ENCODE peak calls at places on chromosome 1, in four cellular contexts. S, O, C and J are unnamed samples.

GRCh38 chr1:170776147-170776734 is 112.3 kb downstream of the PRRX1 start:
- DNase-seq in O (no peak), S (no peak), C (no peak), J (no peak)

GRCh38 chr1:234613992-234614584 is 4.1 kb upstream of the IRF2BP2 start:
- DNase-seq in O (no peak), C (no peak), S (no peak), J (no peak)

GRCh38 chr1:62688687-62689085 is 500 bp upstream of the DOCK7 start:
- DNase-seq in O (no peak), S (no peak), C (no peak), J (no peak)

GRCh38 chr1:171434717-171435346 is 50.5 kb upstream of the PRRC2C start:
- DNase-seq in C (no peak), S (no peak), O (peak; percentile 63), J (no peak)

GRCh38 chr1:224623310-224623714 is 7.2 kb downstream of the CNIH3 start:
- DNase-seq in O (no peak), S (no peak), C (no peak), J (no peak)

GRCh38 chr1:206117151-206117948 is at the start of gene AVPR1B:
- DNase-seq in C (no peak), S (no peak), O (no peak), J (peak; percentile 77)

GRCh38 chr1:2199042-2199810 is 4.7 kb upstream of the FAAP20 start:
- DNase-seq in O (peak; percentile 49), S (peak; percentile 91), C (no peak), J (no peak)

GRCh38 chr1:9615316-9616063 is 26.8 kb downstream of the TMEM201 start:
- DNase-seq in O (peak; percentile 13), C (peak; percentile 70), S (peak; percentile 48), J (no peak)

GRCh38 chr1:7228252-7228961 is 443.2 kb downstream of the CAMTA1 start:
- DNase-seq in O (no peak), S (no peak), C (no peak), J (peak; percentile 77)

GRCh38 chr1:67211589-67212563 is 45.6 kb downstream of the IL23R start:
- DNase-seq in S (no peak), C (peak; percentile 56), O (no peak), J (no peak)

GRCh38 chr1:87045757-87046422 is 131.5 kb downstream of the HS2ST1 start:
- DNase-seq in S (no peak), C (peak; percentile 48), O (no peak), J (no peak)

GRCh38 chr1:205456383-205456867 is 580 bp upstream of the BLACAT1 start:
- DNase-seq in C (no peak), S (no peak), O (no peak), J (no peak)

GRCh38 chr1:6083385-6083784 is 37.7 kb downstream of the KCNAB2 start:
- DNase-seq in O (no peak), S (no peak), C (no peak), J (no peak)
- H3K27ac ChIP-seq in O (no peak overlapping the region), S (no peak overlapping the region), C (no peak overlapping the region), J (peak overlapping the region; percentile 79)

DNA sequence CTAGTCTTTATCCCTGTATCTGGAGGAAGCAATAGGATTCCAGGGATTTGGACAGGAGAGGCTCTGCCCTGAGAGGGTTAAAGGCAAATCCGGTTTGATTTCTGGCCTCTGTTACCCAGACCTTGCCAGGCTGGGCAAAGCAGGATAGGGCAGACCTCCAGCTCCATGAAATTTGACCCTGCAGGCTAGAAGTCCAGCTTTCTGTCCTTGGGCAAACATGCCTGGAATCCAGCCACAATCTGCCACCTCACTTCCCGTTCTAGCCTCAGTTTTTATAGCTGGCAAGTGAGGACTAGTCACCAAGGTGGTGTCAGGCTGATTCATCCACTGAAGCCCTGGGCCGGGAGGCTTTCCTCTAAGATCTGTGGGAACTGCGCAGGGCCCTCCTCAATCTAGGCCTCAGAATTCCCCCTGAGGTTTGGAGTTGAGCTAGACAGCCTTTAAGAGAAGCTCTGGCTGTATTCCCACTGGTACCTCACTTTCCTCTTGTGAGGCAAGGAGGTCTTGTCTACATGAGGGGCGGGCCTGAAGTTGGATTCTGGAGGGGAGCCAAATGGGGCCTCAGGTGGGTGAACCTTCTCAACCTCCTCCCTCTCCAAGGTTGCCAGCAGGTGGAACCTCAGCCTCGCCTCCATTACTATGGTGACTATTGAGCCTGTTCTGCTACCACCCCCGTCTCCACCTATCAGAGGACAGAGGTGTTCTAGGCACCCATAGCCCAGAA is 7.0 kb upstream of the P3R3URF start:
- DNase-seq in C (no peak), S (peak; percentile 75), O (peak; percentile 63), J (no peak)
- H3K27ac ChIP-seq in C (no peak overlapping the region), S (peak overlapping the region; percentile 82), O (peak overlapping the region; percentile 90), J (peak overlapping the region; percentile 78)

GRCh38 chr1:20711285-20712209 is 6.3 kb downstream of the KIF17 start:
- DNase-seq in O (no peak), C (no peak), S (no peak), J (no peak)

GRCh38 chr1:20708891-20709290 is 8.9 kb downstream of the KIF17 start:
- DNase-seq in S (no peak), O (no peak), C (no peak), J (no peak)

GRCh38 chr1:20712210-20712577 is 5.6 kb downstream of the KIF17 start:
- DNase-seq in O (no peak), S (no peak), C (no peak), J (no peak)

GRCh38 chr1:20709868-20710267 is 7.9 kb downstream of the KIF17 start:
- DNase-seq in C (no peak), O (no peak), S (no peak), J (no peak)

GRCh38 chr1:20710450-20711284 is 7.1 kb downstream of the KIF17 start:
- DNase-seq in S (no peak), O (no peak), C (no peak), J (no peak)
- H3K27ac ChIP-seq in S (no peak overlapping the region), O (no peak overlapping the region), C (no peak overlapping the region), J (no peak overlapping the region)

DNA sequence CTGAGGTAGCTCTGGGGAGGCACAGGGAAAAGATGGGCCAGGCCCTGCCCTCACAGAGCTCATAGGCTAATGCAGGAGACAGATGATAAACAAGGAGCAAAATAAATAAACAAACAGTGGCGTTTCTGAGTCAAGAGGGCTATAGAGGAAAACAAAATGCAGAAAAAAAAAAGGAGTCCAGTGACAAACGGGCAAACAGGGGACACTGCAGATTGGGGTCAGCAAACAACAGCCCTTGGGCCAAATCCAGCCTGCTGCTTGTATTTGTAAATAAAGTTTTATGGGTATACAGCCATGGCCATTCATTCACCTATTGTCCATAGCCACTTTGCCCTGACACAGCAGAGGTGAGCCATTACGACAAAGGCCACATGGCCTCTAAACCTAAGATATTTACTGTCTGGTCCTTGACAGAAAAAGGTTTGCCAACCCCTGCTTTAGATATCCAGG is 19.1 kb upstream of the PINK1 start:
- DNase-seq in S (no peak), C (no peak), O (no peak), J (no peak)
- H3K27ac ChIP-seq in S (peak overlapping the region; percentile 76), C (no peak overlapping the region), O (peak overlapping the region; percentile 83), J (peak overlapping the region; percentile 23)

GRCh38 chr1:169090308-169090899 is 16.1 kb upstream of the ATP1B1 start:
- DNase-seq in S (no peak), O (no peak), C (no peak), J (no peak)

GRCh38 chr1:169085911-169086310 is 20.6 kb upstream of the ATP1B1 start:
- DNase-seq in S (no peak), C (no peak), O (no peak), J (no peak)

GRCh38 chr1:169089776-169090175 is 16.7 kb upstream of the ATP1B1 start:
- DNase-seq in C (no peak), O (no peak), S (no peak), J (no peak)

GRCh38 chr1:169087876-169088275 is 18.6 kb upstream of the ATP1B1 start:
- DNase-seq in C (no peak), S (no peak), O (no peak), J (no peak)

GRCh38 chr1:169086603-169087455 is 19.7 kb upstream of the ATP1B1 start:
- DNase-seq in O (no peak), S (no peak), C (no peak), J (no peak)
- H3K27ac ChIP-seq in O (no peak overlapping the region), S (peak overlapping the region; percentile 17), C (no peak overlapping the region), J (no peak overlapping the region)

GRCh38 chr1:232369912-232370311 is 260.0 kb downstream of the SIPA1L2 start:
- DNase-seq in S (no peak), C (no peak), O (no peak), J (no peak)

GRCh38 chr1:232368821-232369321 is 261.1 kb downstream of the SIPA1L2 start:
- DNase-seq in S (no peak), O (no peak), C (no peak), J (no peak)

GRCh38 chr1:232369451-232369850 is 260.5 kb downstream of the SIPA1L2 start:
- DNase-seq in S (no peak), C (no peak), O (no peak), J (no peak)

GRCh38 chr1:232376632-232377493 is 253.1 kb downstream of the SIPA1L2 start:
- DNase-seq in O (no peak), C (no peak), S (no peak), J (peak; percentile 70)

GRCh38 chr1:232372431-232373225 is 257.3 kb downstream of the SIPA1L2 start:
- DNase-seq in S (no peak), O (no peak), C (no peak), J (no peak)
- H3K27ac ChIP-seq in S (no peak overlapping the region), O (no peak overlapping the region), C (no peak overlapping the region), J (no peak overlapping the region)

DNA sequence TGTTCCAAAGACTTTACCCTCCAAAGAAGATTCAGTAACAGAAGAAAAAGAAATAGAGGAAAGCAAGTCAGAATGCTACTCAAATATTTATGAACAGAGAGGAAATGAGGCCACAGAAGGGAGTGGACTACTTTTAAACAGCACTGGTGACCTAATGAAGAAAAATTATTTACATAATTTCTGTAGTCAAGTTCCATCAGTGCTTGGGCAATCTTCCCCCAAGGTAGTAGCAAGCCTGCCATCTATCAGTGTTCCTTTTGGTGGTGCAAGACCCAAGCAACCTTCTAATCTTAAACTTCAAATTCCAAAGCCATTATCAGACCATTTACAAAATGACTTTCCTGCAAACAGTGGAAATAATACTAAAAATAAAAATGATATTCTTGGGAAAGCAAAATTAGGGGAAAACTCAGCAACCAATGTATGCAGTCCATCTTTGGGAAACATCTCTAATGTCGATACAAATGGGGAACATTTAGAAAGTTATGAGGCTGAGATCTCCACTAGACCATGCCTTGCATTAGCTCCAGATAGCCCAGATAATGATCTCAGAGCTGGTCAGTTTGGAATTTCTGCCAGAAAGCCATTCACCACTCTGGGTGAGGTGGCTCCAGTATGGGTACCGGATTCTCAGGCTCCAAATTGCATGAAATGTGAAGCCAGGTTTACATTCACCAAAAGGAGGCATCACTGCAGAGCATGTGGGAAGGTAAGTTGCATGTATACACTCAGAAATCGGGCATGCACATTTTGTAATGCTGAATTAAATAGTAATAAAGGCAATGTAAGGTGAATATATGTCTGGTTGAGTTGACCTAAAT is 97.2 kb downstream of the ZFYVE9 start:
- DNase-seq in S (no peak), O (no peak), C (no peak), J (no peak)
- H3K27ac ChIP-seq in S (no peak overlapping the region), O (no peak overlapping the region), C (no peak overlapping the region), J (no peak overlapping the region)